ENCODE peak calls at places on chromosome 17, in four cellular contexts. One of them, this sample, is unnamed. For H3K9me3, the result is how much of the 10 kb centered on the place peaks cover.

GRCh38 chr17:29593546-29594440 is 861 bp downstream of the ANKRD13B start:
- DNase-seq in mesenchymal stem cell: peak
- DNase-seq in PC-9: no peak
- DNase-seq in tibial artery: no peak
- DNase-seq in this sample: peak

GRCh38 chr17:13562271-13562800 is 39.4 kb downstream of the HS3ST3A1 start:
- DNase-seq in mesenchymal stem cell: peak
- DNase-seq in PC-9: no peak
- DNase-seq in tibial artery: no peak
- DNase-seq in this sample: peak

GRCh38 chr17:74085434-74085833 is 118.0 kb upstream of the RPL38 start:
- DNase-seq in mesenchymal stem cell: no peak
- DNase-seq in PC-9: no peak
- DNase-seq in tibial artery: no peak
- DNase-seq in this sample: no peak

GRCh38 chr17:59298512-59298911 is 32.9 kb upstream of the YPEL2 start:
- DNase-seq in mesenchymal stem cell: no peak
- DNase-seq in PC-9: peak
- DNase-seq in tibial artery: no peak
- DNase-seq in this sample: no peak

GRCh38 chr17:32287804-32288511 is 22.3 kb downstream of the RHBDL3 start:
- DNase-seq in mesenchymal stem cell: no peak
- DNase-seq in PC-9: no peak
- DNase-seq in tibial artery: no peak
- DNase-seq in this sample: no peak

GRCh38 chr17:75346906-75347305 is 57.7 kb upstream of the SLC25A19 start:
- DNase-seq in mesenchymal stem cell: peak
- DNase-seq in PC-9: no peak
- DNase-seq in tibial artery: no peak
- DNase-seq in this sample: no peak

GRCh38 chr17:45121055-45121454 is 11.3 kb downstream of the PLCD3 start:
- DNase-seq in mesenchymal stem cell: no peak
- DNase-seq in PC-9: no peak
- DNase-seq in tibial artery: no peak
- DNase-seq in this sample: no peak

GRCh38 chr17:78343099-78343432 is 16.8 kb downstream of the SOCS3 start:
- DNase-seq in mesenchymal stem cell: peak
- DNase-seq in PC-9: no peak
- DNase-seq in tibial artery: peak
- DNase-seq in this sample: peak

GRCh38 chr17:47077576-47077975 is 98.5 kb upstream of the RPRML start:
- DNase-seq in mesenchymal stem cell: peak
- DNase-seq in PC-9: peak
- DNase-seq in tibial artery: no peak
- DNase-seq in this sample: no peak

GRCh38 chr17:72187544-72187943 is 66.7 kb downstream of the SOX9 start:
- DNase-seq in mesenchymal stem cell: no peak
- DNase-seq in PC-9: no peak
- DNase-seq in tibial artery: peak
- DNase-seq in this sample: no peak

GRCh38 chr17:14903810-14904209 is 361.3 kb downstream of the PMP22 start:
- DNase-seq in mesenchymal stem cell: peak
- DNase-seq in PC-9: no peak
- DNase-seq in tibial artery: no peak
- DNase-seq in this sample: no peak

GRCh38 chr17:41651625-41652460 is 27.5 kb upstream of the KRT17 start:
- DNase-seq in mesenchymal stem cell: no peak
- DNase-seq in PC-9: peak
- DNase-seq in tibial artery: no peak
- DNase-seq in this sample: no peak

GRCh38 chr17:42655528-42655927 is 3.6 kb upstream of the TUBG2 start:
- DNase-seq in mesenchymal stem cell: peak
- DNase-seq in PC-9: no peak
- DNase-seq in tibial artery: no peak
- DNase-seq in this sample: no peak

GRCh38 chr17:73575470-73576235 is 68.6 kb downstream of the SDK2 start:
- DNase-seq in mesenchymal stem cell: no peak
- DNase-seq in PC-9: no peak
- DNase-seq in tibial artery: no peak
- DNase-seq in this sample: no peak

GRCh38 chr17:9016941-9017552 is 4.3 kb upstream of the NTN1 start:
- DNase-seq in mesenchymal stem cell: no peak
- DNase-seq in PC-9: peak
- DNase-seq in tibial artery: no peak
- DNase-seq in this sample: no peak

GRCh38 chr17:72033311-72033710 is 87.5 kb upstream of the SOX9 start:
- DNase-seq in mesenchymal stem cell: no peak
- DNase-seq in PC-9: no peak
- DNase-seq in tibial artery: no peak
- DNase-seq in this sample: no peak

GRCh38 chr17:78132086-78132676 is 1.6 kb downstream of the TMC8 start:
- DNase-seq in mesenchymal stem cell: no peak
- DNase-seq in PC-9: peak
- DNase-seq in tibial artery: no peak
- DNase-seq in this sample: peak

GRCh38 chr17:50184611-50185398 is 16.6 kb downstream of the COL1A1 start:
- DNase-seq in mesenchymal stem cell: peak
- DNase-seq in PC-9: peak
- DNase-seq in tibial artery: peak
- DNase-seq in this sample: peak

GRCh38 chr17:62791235-62792121 is 16.6 kb downstream of the MARCHF10 start:
- DNase-seq in mesenchymal stem cell: peak
- DNase-seq in PC-9: peak
- DNase-seq in tibial artery: no peak
- DNase-seq in this sample: no peak

GRCh38 chr17:78535285-78536197 is 41.7 kb downstream of the DNAH17 start:
- DNase-seq in mesenchymal stem cell: no peak
- DNase-seq in PC-9: peak
- DNase-seq in tibial artery: no peak
- DNase-seq in this sample: peak

GRCh38 chr17:31339906-31340661 is 18.7 kb upstream of the EVI2A start:
- DNase-seq in mesenchymal stem cell: peak
- DNase-seq in PC-9: no peak
- DNase-seq in tibial artery: no peak
- DNase-seq in this sample: no peak

GRCh38 chr17:19378416-19379293 is at the start of gene MAPK7:
- DNase-seq in mesenchymal stem cell: peak
- DNase-seq in PC-9: no peak
- DNase-seq in tibial artery: peak
- DNase-seq in this sample: peak

GRCh38 chr17:1060991-1061390 is 64.1 kb downstream of the TIMM22 start:
- DNase-seq in mesenchymal stem cell: peak
- DNase-seq in PC-9: peak
- DNase-seq in tibial artery: peak
- DNase-seq in this sample: peak

GRCh38 chr17:79844869-79845600 is 5.8 kb upstream of the CBX4 start:
- DNase-seq in mesenchymal stem cell: peak
- DNase-seq in PC-9: no peak
- DNase-seq in tibial artery: no peak
- DNase-seq in this sample: peak

GRCh38 chr17:55625516-55625915 is 97.1 kb downstream of the TMEM100 start:
- DNase-seq in mesenchymal stem cell: no peak
- DNase-seq in PC-9: no peak
- DNase-seq in tibial artery: no peak
- DNase-seq in this sample: no peak

GRCh38 chr17:61404702-61405046 is 5.0 kb downstream of the TBX2 start:
- DNase-seq in mesenchymal stem cell: no peak
- DNase-seq in PC-9: no peak
- DNase-seq in tibial artery: no peak
- DNase-seq in this sample: no peak
- H3K27ac ChIP-seq in mesenchymal stem cell: no peak
- H3K27ac ChIP-seq in PC-9: no peak
- H3K27ac ChIP-seq in tibial artery: peak
- H3K27ac ChIP-seq in this sample: no peak

GRCh38 chr17:69724236-69724635 is 309.7 kb downstream of the MAP2K6 start:
- DNase-seq in mesenchymal stem cell: no peak
- DNase-seq in PC-9: no peak
- DNase-seq in tibial artery: no peak
- DNase-seq in this sample: no peak
- H3K9me3 ChIP-seq in mesenchymal stem cell: under half
- H3K9me3 ChIP-seq in PC-9: under half
- H3K9me3 ChIP-seq in tibial artery: under half
- H3K9me3 ChIP-seq in this sample: under half

DNA sequence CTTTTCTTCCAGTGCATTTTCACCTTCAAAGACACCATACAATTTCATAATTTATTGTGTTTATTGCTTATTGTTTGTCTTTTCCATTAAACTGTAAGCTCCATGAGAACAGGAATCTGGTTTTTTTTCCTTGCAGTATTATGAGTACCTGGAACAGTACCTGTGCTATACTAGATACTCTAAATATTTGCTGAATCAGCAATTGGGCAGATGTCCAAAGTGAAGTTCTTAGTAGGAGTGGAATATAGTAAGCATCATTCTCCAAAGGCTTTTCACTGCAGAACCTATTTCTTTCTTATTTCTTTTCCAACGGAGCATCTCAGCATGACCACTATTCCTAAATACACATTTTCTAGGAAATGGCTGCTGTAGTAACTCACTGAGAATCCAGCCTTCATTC is 269.0 kb upstream of the CCL2 start:
- DNase-seq in mesenchymal stem cell: no peak
- DNase-seq in PC-9: no peak
- DNase-seq in tibial artery: no peak
- DNase-seq in this sample: no peak
- H3K27ac ChIP-seq in mesenchymal stem cell: no peak
- H3K27ac ChIP-seq in PC-9: no peak
- H3K27ac ChIP-seq in tibial artery: no peak
- H3K27ac ChIP-seq in this sample: no peak

DNA sequence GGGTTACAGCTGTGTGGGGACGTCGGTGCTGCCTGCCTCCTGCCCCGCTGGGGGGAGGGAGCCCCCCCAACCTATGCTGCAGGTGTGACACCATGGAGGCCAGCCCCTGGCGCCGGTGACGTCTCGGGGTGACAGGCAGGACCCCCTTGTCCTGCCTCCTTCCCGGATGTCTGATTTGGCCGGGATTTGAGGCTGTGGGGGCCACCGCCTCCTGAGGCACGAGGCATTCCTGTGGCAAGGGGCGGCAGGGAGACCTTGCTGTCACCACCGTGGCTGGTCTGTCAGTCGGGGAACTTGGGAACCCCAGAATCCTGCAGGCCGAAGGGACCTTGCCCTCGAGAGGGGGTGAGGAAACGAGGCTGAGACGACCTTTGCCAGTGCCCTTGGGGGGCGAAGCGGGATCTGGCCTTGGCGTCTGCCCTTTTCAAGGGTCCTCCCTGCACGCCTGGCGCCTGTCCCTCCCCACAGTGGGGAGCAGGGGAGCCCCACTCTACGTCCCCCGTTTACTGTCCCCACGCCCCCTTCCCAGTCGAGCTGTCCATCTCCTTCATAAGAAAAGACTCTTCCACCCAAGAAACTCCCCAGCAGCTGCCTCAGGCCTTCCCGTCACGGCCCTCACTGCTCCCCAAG is 74.4 kb downstream of the METRNL start:
- DNase-seq in mesenchymal stem cell: no peak
- DNase-seq in PC-9: no peak
- DNase-seq in tibial artery: no peak
- DNase-seq in this sample: peak
- H3K9me3 ChIP-seq in mesenchymal stem cell: under half
- H3K9me3 ChIP-seq in PC-9: under half
- H3K9me3 ChIP-seq in tibial artery: under half
- H3K9me3 ChIP-seq in this sample: under half

GRCh38 chr17:40358323-40359038 is 6.1 kb downstream of the GJD3 start:
- DNase-seq in mesenchymal stem cell: peak
- DNase-seq in PC-9: peak
- DNase-seq in tibial artery: peak
- DNase-seq in this sample: peak

GRCh38 chr17:40355123-40355803 is 9.3 kb downstream of the GJD3 start:
- DNase-seq in mesenchymal stem cell: peak
- DNase-seq in PC-9: no peak
- DNase-seq in tibial artery: peak
- DNase-seq in this sample: peak

GRCh38 chr17:40355804-40356758 is 8.5 kb downstream of the GJD3 start:
- DNase-seq in mesenchymal stem cell: no peak
- DNase-seq in PC-9: no peak
- DNase-seq in tibial artery: no peak
- DNase-seq in this sample: peak

GRCh38 chr17:40354191-40355122 is 10.1 kb downstream of the GJD3 start:
- DNase-seq in mesenchymal stem cell: no peak
- DNase-seq in PC-9: no peak
- DNase-seq in tibial artery: no peak
- DNase-seq in this sample: no peak

GRCh38 chr17:40356906-40357861 is 7.4 kb downstream of the GJD3 start:
- DNase-seq in mesenchymal stem cell: no peak
- DNase-seq in PC-9: no peak
- DNase-seq in tibial artery: no peak
- DNase-seq in this sample: no peak
- H3K27ac ChIP-seq in mesenchymal stem cell: no peak
- H3K27ac ChIP-seq in PC-9: no peak
- H3K27ac ChIP-seq in tibial artery: peak
- H3K27ac ChIP-seq in this sample: no peak

GRCh38 chr17:21677911-21678310 is 14.4 kb upstream of the KCNJ18 start:
- DNase-seq in mesenchymal stem cell: no peak
- DNase-seq in PC-9: no peak
- DNase-seq in tibial artery: no peak
- DNase-seq in this sample: no peak
- H3K9me3 ChIP-seq in mesenchymal stem cell: under half
- H3K9me3 ChIP-seq in PC-9: under half
- H3K9me3 ChIP-seq in tibial artery: under half
- H3K9me3 ChIP-seq in this sample: under half

This sample was measured in aorta.